ENCODE peak calls at places on chromosome 7, in five cellular contexts. H is MCF 10A, G is uterus, Z is GM12865, J is fibroblast of pulmonary artery. I is an unnamed sample.

GRCh38 chr7:95476072-95476845 is 9.5 kb upstream of the ASB4 start:
- DNase-seq in J (no peak), H (peak; percentile 18), Z (no peak), G (no peak), I (no peak)

GRCh38 chr7:94130716-94131115 is 126.6 kb upstream of the BET1 start:
- DNase-seq in G (no peak), Z (no peak), H (no peak), J (no peak), I (no peak)

GRCh38 chr7:157278791-157279678 is 57.8 kb upstream of the DNAJB6 start:
- DNase-seq in H (no peak), J (no peak), Z (peak; percentile 46), G (no peak), I (no peak)

GRCh38 chr7:42677751-42678231 is 234.1 kb downstream of the C7orf25 start:
- DNase-seq in H (peak; percentile 91), G (peak; percentile 72), Z (no peak), J (peak; percentile 91), I (peak; percentile 78)

GRCh38 chr7:36032362-36032818 is 120.7 kb upstream of the EEPD1 start:
- DNase-seq in J (no peak), G (no peak), H (no peak), Z (no peak), I (peak; percentile 46)

GRCh38 chr7:151742713-151743480 is 134.0 kb downstream of the PRKAG2 start:
- DNase-seq in G (no peak), H (no peak), Z (no peak), J (no peak), I (no peak)

GRCh38 chr7:17108049-17108584 is 190.3 kb upstream of the AHR start:
- DNase-seq in J (no peak), Z (no peak), G (no peak), H (no peak), I (no peak)

GRCh38 chr7:5437987-5438386 is 14.4 kb upstream of the TNRC18 start:
- DNase-seq in Z (no peak), G (no peak), H (no peak), J (no peak), I (no peak)

GRCh38 chr7:78578701-78579100 is 780.1 kb downstream of the PHTF2 start:
- DNase-seq in G (no peak), Z (no peak), H (no peak), J (no peak), I (no peak)

GRCh38 chr7:51236470-51237127 is 80.0 kb downstream of the COBL start:
- DNase-seq in G (no peak), Z (no peak), H (no peak), J (no peak), I (no peak)

GRCh38 chr7:12685550-12685949 is 1.9 kb upstream of the ARL4A start:
- DNase-seq in G (peak; percentile 25), H (peak; percentile 46), J (peak; percentile 74), Z (peak; percentile 35), I (no peak)
- TF ChIP-seq CTCF in G (no peak), H (peak; percentile 14), J (peak; percentile 67), Z (no peak), I (no peak)

DNA sequence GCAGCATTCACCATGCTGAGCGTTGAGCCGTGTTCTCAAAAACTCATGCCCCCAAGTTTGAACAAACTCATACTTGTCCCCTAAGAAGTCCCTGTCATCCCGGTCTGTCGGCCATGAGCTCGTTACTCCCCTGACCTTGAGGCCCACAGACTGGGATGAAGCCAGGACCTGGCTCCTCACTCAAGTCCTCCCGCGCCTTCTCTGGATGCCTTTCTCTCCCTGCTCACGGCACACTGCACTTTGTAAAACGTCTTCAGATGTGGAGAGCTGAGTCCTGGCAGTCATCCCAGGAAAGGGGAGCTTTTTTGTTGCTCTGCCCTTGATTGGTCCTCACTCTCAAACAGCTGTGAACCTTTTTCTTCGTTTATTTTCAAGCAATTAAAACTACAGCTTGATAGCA is 110.8 kb downstream of the JAZF1 start:
- DNase-seq in H (no peak), Z (no peak), G (peak; percentile 88), J (peak; percentile 84), I (peak; percentile 58)
- TF ChIP-seq CTCF in H (no peak), Z (no peak), G (no peak), J (no peak), I (no peak)

GRCh38 chr7:76358053-76358477 is 726 bp downstream of the YWHAG start:
- DNase-seq in H (peak; percentile 51), Z (peak; percentile 57), G (peak; percentile 62), J (no peak), I (no peak)
- TF ChIP-seq CTCF in H (no peak), Z (no peak), G (no peak), J (no peak), I (no peak)

GRCh38 chr7:77439572-77439971 is 23.4 kb upstream of the GSAP start:
- DNase-seq in J (no peak), Z (no peak), H (peak; percentile 76), G (no peak), I (no peak)
- TF ChIP-seq CTCF in J (peak; percentile 18), Z (no peak), H (peak; percentile 41), G (no peak), I (peak; percentile 52)

GRCh38 chr7:147245274-147245673 is 1128.7 kb downstream of the CNTNAP2 start:
- DNase-seq in Z (peak; percentile 31), H (peak; percentile 62), J (peak; percentile 58), G (peak; percentile 14), I (no peak)
- TF ChIP-seq CTCF in Z (peak; percentile 65), H (peak; percentile 70), J (peak; percentile 87), G (peak; percentile 15), I (peak; percentile 77)

DNA sequence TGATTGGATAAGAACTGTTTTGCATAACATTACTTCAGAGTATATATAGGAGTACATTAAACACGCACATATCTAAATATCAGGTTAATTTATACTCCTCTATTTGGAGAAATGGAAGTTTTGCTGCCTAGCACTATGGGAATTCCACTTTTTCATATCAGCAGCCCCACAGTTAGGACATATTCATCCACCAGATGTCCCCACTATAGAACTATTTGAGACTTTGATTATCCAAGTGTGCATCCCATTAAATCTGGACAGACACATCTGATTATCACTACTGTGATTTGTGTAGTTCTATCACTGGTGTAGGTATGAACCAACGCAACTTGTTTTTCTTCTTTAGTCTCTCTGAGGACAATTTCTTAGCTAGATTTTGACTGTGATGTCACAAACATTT is 345.7 kb downstream of the THSD7A start:
- DNase-seq in Z (no peak), G (no peak), J (peak; percentile 33), H (no peak), I (no peak)
- TF ChIP-seq CTCF in Z (no peak), G (no peak), J (peak; percentile 42), H (no peak), I (no peak)

GRCh38 chr7:130091999-130092398 is 21.7 kb downstream of the KLHDC10 start:
- DNase-seq in J (no peak), H (no peak), Z (no peak), G (no peak), I (no peak)

GRCh38 chr7:130095812-130096211 is 25.5 kb downstream of the KLHDC10 start:
- DNase-seq in Z (no peak), J (no peak), G (no peak), H (peak; percentile 42), I (peak; percentile 59)

GRCh38 chr7:130092598-130092997 is 22.3 kb downstream of the KLHDC10 start:
- DNase-seq in J (no peak), H (no peak), Z (no peak), G (no peak), I (no peak)

GRCh38 chr7:130099331-130099730 is 29.0 kb downstream of the KLHDC10 start:
- DNase-seq in J (no peak), H (no peak), G (no peak), Z (no peak), I (no peak)

GRCh38 chr7:130096243-130096827 is 26.0 kb downstream of the KLHDC10 start:
- DNase-seq in J (peak; percentile 8), G (no peak), Z (no peak), H (peak; percentile 3), I (no peak)
- TF ChIP-seq CTCF in J (peak; percentile 21), G (peak; percentile 13), Z (no peak), H (no peak), I (peak; percentile 71)

I was measured in HFFc6.